ENCODE peak calls at places on chromosomes 2 and 18, in nine cellular contexts. A, F, L, K, H, E, D, W and G are unnamed samples.

GRCh38 chr2:85744771-85745601 is 8.8 kb upstream of the ATOH8 start:
- DNase-seq in E (no peak), H (no peak), F (peak; percentile 64), L (peak; percentile 43), K (no peak), D (peak; percentile 61), W (no peak), A (peak; percentile 27), G (no peak)

GRCh38 chr2:6824962-6825361 is 40.7 kb downstream of the CMPK2 start:
- DNase-seq in K (no peak), E (no peak), W (no peak), L (no peak), D (no peak), A (no peak), H (no peak), F (peak; percentile 38), G (no peak)

GRCh38 chr2:14675489-14675888 is 43.0 kb downstream of the LRATD1 start:
- DNase-seq in A (no peak), E (no peak), D (no peak), F (no peak), H (peak; percentile 62), K (no peak), W (no peak), L (no peak), G (no peak)

GRCh38 chr18:7233398-7233797 is 2.5 kb downstream of the LRRC30 start:
- DNase-seq in E (no peak), F (no peak), K (no peak), H (no peak), A (no peak), L (no peak), W (no peak), D (no peak), G (no peak)

GRCh38 chr2:120346034-120346666 is at the start of gene INHBB:
- DNase-seq in A (peak; percentile 13), L (no peak), K (peak; percentile 4), E (no peak), H (peak; percentile 21), F (no peak), W (no peak), D (no peak), G (no peak)

GRCh38 chr2:95348609-95349567 is 51.7 kb downstream of the KCNIP3 start:
- DNase-seq in K (no peak), D (no peak), F (no peak), E (no peak), W (no peak), A (no peak), L (no peak), H (no peak), G (no peak)

GRCh38 chr2:161234627-161235026 is 73.6 kb upstream of the PSMD14 start:
- DNase-seq in L (no peak), H (no peak), F (no peak), A (no peak), E (no peak), W (no peak), D (no peak), K (no peak), G (no peak)

GRCh38 chr2:207167129-207167923 is 1.6 kb upstream of the KLF7 start:
- DNase-seq in K (no peak), H (no peak), D (no peak), F (no peak), L (no peak), W (no peak), A (peak; percentile 13), E (no peak), G (no peak)

DNA sequence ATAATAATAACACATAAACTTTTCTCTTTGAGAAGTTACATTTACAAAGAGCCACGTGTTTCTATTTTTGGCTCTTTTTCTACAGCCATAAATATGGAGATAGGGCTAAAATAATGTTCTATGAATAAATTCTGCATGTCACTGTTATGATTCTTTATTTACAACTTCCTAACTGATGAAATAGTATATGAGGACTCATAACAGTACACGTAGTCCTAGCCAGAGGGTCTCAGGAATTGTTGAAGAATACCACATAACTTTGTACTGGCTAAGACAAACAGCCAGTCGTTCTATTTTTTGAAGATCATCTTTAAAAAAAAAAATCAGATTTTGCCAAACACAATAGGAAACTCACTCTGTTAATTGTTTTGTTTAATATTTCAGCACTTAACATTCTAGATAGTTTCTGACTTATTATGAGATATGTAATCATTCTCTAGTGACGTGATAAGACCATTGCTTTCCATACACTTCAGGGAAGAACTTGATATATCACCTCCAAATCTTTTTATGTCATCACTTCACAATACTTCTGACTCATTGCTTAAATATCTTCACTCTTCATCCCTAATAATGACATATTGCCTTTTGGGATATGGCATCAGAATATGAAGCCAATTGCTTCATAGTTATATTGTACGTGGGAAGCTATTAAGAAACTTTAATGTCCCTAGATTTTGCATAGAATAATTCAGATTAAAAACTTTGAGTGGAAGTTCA is 256.1 kb downstream of the XIRP2 start:
- DNase-seq in A (no peak), W (no peak), H (no peak), K (no peak), D (no peak), L (no peak), E (no peak), F (no peak), G (no peak)
- H3K4me3 ChIP-seq in A (no peak overlapping the region), W (no peak overlapping the region), H (no peak overlapping the region), K (no peak overlapping the region), D (no peak overlapping the region), L (no peak overlapping the region), E (no peak overlapping the region), F (no peak overlapping the region), G (no peak overlapping the region)

DNA sequence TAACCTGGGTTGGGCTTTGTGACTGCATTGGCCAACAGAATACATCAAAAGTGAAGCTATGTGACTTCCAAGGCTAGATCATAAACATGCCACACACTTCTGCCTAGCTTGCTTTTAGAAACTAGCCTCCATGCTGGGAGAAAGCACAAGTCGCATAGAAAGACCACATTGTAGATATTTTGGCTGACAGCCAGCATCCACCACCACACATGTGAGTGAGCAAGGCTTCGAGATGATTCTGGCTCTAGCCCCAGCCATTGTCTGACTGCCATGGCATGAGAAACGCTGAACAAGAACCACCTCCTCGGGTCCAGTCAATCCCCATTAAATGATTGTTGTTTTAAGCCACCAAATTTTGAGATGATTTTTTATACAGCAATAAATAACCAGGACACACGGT is 66.8 kb upstream of the STPG4 start:
- DNase-seq in L (no peak), W (no peak), A (no peak), H (no peak), E (no peak), K (no peak), F (peak; percentile 53), D (no peak), G (no peak)
- H3K27me3 ChIP-seq in L (no peaks in the 10 kb centered on the region), W (no peaks in the 10 kb centered on the region), A (no peaks in the 10 kb centered on the region), H (no peaks in the 10 kb centered on the region), E (no peaks in the 10 kb centered on the region), K (no peaks in the 10 kb centered on the region), F (no peaks in the 10 kb centered on the region), D (no peaks in the 10 kb centered on the region), G (no peaks in the 10 kb centered on the region)

GRCh38 chr2:136134126-136134525 is 16.2 kb upstream of the CXCR4 start:
- DNase-seq in F (no peak), H (no peak), D (no peak), K (peak; percentile 86), L (no peak), E (peak; percentile 66), W (no peak), A (no peak), G (peak; percentile 82)
- H3K4me3 ChIP-seq in F (no peak overlapping the region), H (no peak overlapping the region), D (no peak overlapping the region), K (peak overlapping the region; percentile 73), L (no peak overlapping the region), E (no peak overlapping the region), W (no peak overlapping the region), A (no peak overlapping the region), G (peak overlapping the region; percentile 44)

DNA sequence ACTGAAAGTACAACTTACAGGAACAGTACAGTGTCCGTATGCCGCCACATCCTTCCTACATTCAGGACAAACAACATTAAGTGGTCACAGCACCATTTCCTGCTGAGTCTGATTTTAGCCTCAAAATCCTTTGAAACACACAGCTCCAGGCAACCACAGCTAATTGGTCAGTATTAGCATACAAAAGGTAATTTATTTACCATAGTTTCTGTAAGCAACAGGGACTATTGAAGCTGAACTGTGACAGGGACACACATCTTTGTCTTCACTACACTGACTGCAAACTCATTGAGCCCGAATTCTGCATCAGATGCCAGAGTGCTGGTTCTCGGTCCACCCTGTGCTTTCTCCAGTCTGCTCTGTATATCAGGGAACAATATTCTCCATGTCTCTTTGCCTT is 151.8 kb downstream of the ST6GAL2 start:
- DNase-seq in E (no peak), A (no peak), W (no peak), H (no peak), D (no peak), L (no peak), K (no peak), F (no peak), G (no peak)
- H3K27me3 ChIP-seq in E (no peaks in the 10 kb centered on the region), A (no peaks in the 10 kb centered on the region), W (no peaks in the 10 kb centered on the region), H (peaks cover 82% of the 10 kb centered on the region), D (no peaks in the 10 kb centered on the region), L (no peaks in the 10 kb centered on the region), K (no peaks in the 10 kb centered on the region), F (no peaks in the 10 kb centered on the region), G (no peaks in the 10 kb centered on the region)

GRCh38 chr2:188787002-188787660 is 187.0 kb upstream of the COL3A1 start:
- DNase-seq in W (no peak), E (no peak), K (no peak), D (no peak), A (no peak), H (no peak), F (peak; percentile 56), L (no peak), G (no peak)

GRCh38 chr2:188787661-188788044 is 186.5 kb upstream of the COL3A1 start:
- DNase-seq in A (no peak), D (no peak), E (no peak), F (peak; percentile 32), H (no peak), W (no peak), L (no peak), K (no peak), G (no peak)

GRCh38 chr2:188784269-188784762 is 189.9 kb upstream of the COL3A1 start:
- DNase-seq in K (no peak), A (no peak), L (no peak), F (peak; percentile 22), H (no peak), E (no peak), W (no peak), D (no peak), G (no peak)

GRCh38 chr2:188785515-188785914 is 188.7 kb upstream of the COL3A1 start:
- DNase-seq in A (no peak), F (no peak), D (no peak), E (no peak), H (no peak), K (no peak), L (no peak), W (no peak), G (no peak)

DNA sequence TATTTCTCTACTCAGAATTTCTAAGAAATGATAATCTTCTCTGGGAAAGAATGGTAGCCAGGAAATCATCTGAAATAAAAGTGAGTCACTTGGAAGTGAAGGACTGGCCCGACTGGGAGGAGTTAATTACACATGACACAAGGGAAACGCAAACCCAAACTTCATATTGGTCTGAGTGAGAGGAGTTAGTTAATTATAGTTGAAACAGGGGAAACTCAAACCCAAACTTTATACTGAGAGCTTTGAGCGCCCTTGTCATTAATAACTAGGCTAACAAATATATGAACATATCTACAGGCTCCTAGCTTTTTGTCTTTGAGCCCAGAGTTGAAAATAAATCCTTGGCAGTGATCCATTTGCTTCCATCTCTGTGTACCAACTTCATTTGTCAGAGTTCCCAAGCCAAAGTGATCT is 187.8 kb upstream of the COL3A1 start:
- DNase-seq in W (no peak), E (no peak), K (no peak), L (no peak), F (peak; percentile 82), A (no peak), H (no peak), D (no peak), G (no peak)
- H3K4me3 ChIP-seq in W (no peak overlapping the region), E (no peak overlapping the region), K (no peak overlapping the region), L (no peak overlapping the region), F (no peak overlapping the region), A (no peak overlapping the region), H (no peak overlapping the region), D (no peak overlapping the region), G (no peak overlapping the region)

GRCh38 chr2:176165598-176166055 is 8.5 kb downstream of the HOXD3 start:
- DNase-seq in A (no peak), D (peak; percentile 59), E (no peak), K (no peak), W (no peak), L (no peak), H (no peak), F (no peak), G (no peak)
- H3K27me3 ChIP-seq in A (peaks cover 63% of the 10 kb centered on the region), D (no peaks in the 10 kb centered on the region), E (peaks cover 62% of the 10 kb centered on the region), K (peaks cover 44% of the 10 kb centered on the region), W (peaks cover 20% of the 10 kb centered on the region), L (peaks cover 92% of the 10 kb centered on the region), H (peaks cover 91% of the 10 kb centered on the region), F (peaks cover 85% of the 10 kb centered on the region), G (peaks cover 66% of the 10 kb centered on the region)